ENCODE peak calls at places on chromosomes 6 and 20, in ten cellular contexts. One of them, this sample, is unnamed.

GRCh38 chr6:159533568-159533967 is 159.5 kb downstream of the SOD2 start:
- DNase-seq in hepatocyte: no peak
- DNase-seq in endothelial cell of umbilical vein: no peak
- DNase-seq in HCT116: no peak
- DNase-seq in keratinocyte: no peak
- DNase-seq in IMR-90: peak
- DNase-seq in fibroblast of lung: peak
- DNase-seq in mammary epithelial cell: no peak
- DNase-seq in GM23338: no peak
- DNase-seq in neuronal stem cell: no peak
- DNase-seq in this sample: no peak

GRCh38 chr20:35257175-35257909 is 20.6 kb downstream of the MMP24OS start:
- DNase-seq in hepatocyte: no peak
- DNase-seq in endothelial cell of umbilical vein: peak
- DNase-seq in HCT116: no peak
- DNase-seq in keratinocyte: no peak
- DNase-seq in IMR-90: peak
- DNase-seq in fibroblast of lung: peak
- DNase-seq in mammary epithelial cell: no peak
- DNase-seq in GM23338: no peak
- DNase-seq in neuronal stem cell: no peak
- DNase-seq in this sample: peak

GRCh38 chr20:39986231-39986904 is 702.7 kb downstream of the MAFB start:
- DNase-seq in hepatocyte: peak
- DNase-seq in endothelial cell of umbilical vein: no peak
- DNase-seq in HCT116: no peak
- DNase-seq in keratinocyte: no peak
- DNase-seq in IMR-90: peak
- DNase-seq in fibroblast of lung: peak
- DNase-seq in mammary epithelial cell: peak
- DNase-seq in GM23338: peak
- DNase-seq in neuronal stem cell: peak
- DNase-seq in this sample: no peak

GRCh38 chr20:62946918-62947317 is 5.6 kb upstream of the SLC17A9 start:
- DNase-seq in hepatocyte: no peak
- DNase-seq in endothelial cell of umbilical vein: no peak
- DNase-seq in HCT116: no peak
- DNase-seq in keratinocyte: no peak
- DNase-seq in IMR-90: no peak
- DNase-seq in fibroblast of lung: no peak
- DNase-seq in mammary epithelial cell: no peak
- DNase-seq in GM23338: no peak
- DNase-seq in neuronal stem cell: no peak
- DNase-seq in this sample: no peak

GRCh38 chr20:8642247-8642646 is 426.6 kb upstream of the PLCB4 start:
- DNase-seq in hepatocyte: no peak
- DNase-seq in endothelial cell of umbilical vein: no peak
- DNase-seq in HCT116: no peak
- DNase-seq in keratinocyte: no peak
- DNase-seq in IMR-90: no peak
- DNase-seq in fibroblast of lung: no peak
- DNase-seq in mammary epithelial cell: peak
- DNase-seq in GM23338: no peak
- DNase-seq in neuronal stem cell: no peak
- DNase-seq in this sample: no peak

GRCh38 chr6:113858067-113858604 is 991 bp downstream of the MARCKS start:
- DNase-seq in hepatocyte: peak
- DNase-seq in endothelial cell of umbilical vein: peak
- DNase-seq in HCT116: no peak
- DNase-seq in keratinocyte: no peak
- DNase-seq in IMR-90: peak
- DNase-seq in fibroblast of lung: peak
- DNase-seq in mammary epithelial cell: peak
- DNase-seq in GM23338: peak
- DNase-seq in neuronal stem cell: peak
- DNase-seq in this sample: peak

GRCh38 chr6:170111816-170112582 is 178.9 kb downstream of the DLL1 start:
- DNase-seq in hepatocyte: no peak
- DNase-seq in endothelial cell of umbilical vein: no peak
- DNase-seq in HCT116: no peak
- DNase-seq in keratinocyte: no peak
- DNase-seq in IMR-90: no peak
- DNase-seq in fibroblast of lung: no peak
- DNase-seq in mammary epithelial cell: no peak
- DNase-seq in GM23338: no peak
- DNase-seq in neuronal stem cell: no peak
- DNase-seq in this sample: no peak

GRCh38 chr6:132830236-132830799 is 15.9 kb downstream of the RPS12 start:
- DNase-seq in hepatocyte: peak
- DNase-seq in endothelial cell of umbilical vein: peak
- DNase-seq in HCT116: no peak
- DNase-seq in keratinocyte: no peak
- DNase-seq in IMR-90: peak
- DNase-seq in fibroblast of lung: peak
- DNase-seq in mammary epithelial cell: no peak
- DNase-seq in GM23338: peak
- DNase-seq in neuronal stem cell: peak
- DNase-seq in this sample: peak

GRCh38 chr6:24440897-24441598 is 38.3 kb downstream of the MRS2 start:
- DNase-seq in hepatocyte: no peak
- DNase-seq in endothelial cell of umbilical vein: no peak
- DNase-seq in HCT116: no peak
- DNase-seq in keratinocyte: no peak
- DNase-seq in IMR-90: no peak
- DNase-seq in fibroblast of lung: no peak
- DNase-seq in mammary epithelial cell: no peak
- DNase-seq in GM23338: no peak
- DNase-seq in neuronal stem cell: no peak
- DNase-seq in this sample: no peak

GRCh38 chr6:52009736-52010135 is 77.7 kb downstream of the PKHD1 start:
- DNase-seq in hepatocyte: no peak
- DNase-seq in endothelial cell of umbilical vein: no peak
- DNase-seq in HCT116: no peak
- DNase-seq in keratinocyte: no peak
- DNase-seq in IMR-90: no peak
- DNase-seq in fibroblast of lung: no peak
- DNase-seq in mammary epithelial cell: no peak
- DNase-seq in GM23338: no peak
- DNase-seq in neuronal stem cell: no peak
- DNase-seq in this sample: no peak

GRCh38 chr6:52545844-52546119 is 31.1 kb downstream of the TRAM2 start:
- DNase-seq in hepatocyte: no peak
- DNase-seq in endothelial cell of umbilical vein: no peak
- DNase-seq in HCT116: no peak
- DNase-seq in keratinocyte: no peak
- DNase-seq in IMR-90: no peak
- DNase-seq in fibroblast of lung: no peak
- DNase-seq in mammary epithelial cell: peak
- DNase-seq in GM23338: no peak
- DNase-seq in neuronal stem cell: no peak
- DNase-seq in this sample: no peak

GRCh38 chr20:4637081-4637797 is 84.5 kb upstream of the PRND start:
- DNase-seq in hepatocyte: peak
- DNase-seq in endothelial cell of umbilical vein: no peak
- DNase-seq in HCT116: no peak
- DNase-seq in keratinocyte: no peak
- DNase-seq in IMR-90: peak
- DNase-seq in fibroblast of lung: peak
- DNase-seq in mammary epithelial cell: peak
- DNase-seq in GM23338: no peak
- DNase-seq in neuronal stem cell: no peak
- DNase-seq in this sample: peak

GRCh38 chr20:38692436-38693411 is 31.6 kb upstream of the SLC32A1 start:
- DNase-seq in hepatocyte: peak
- DNase-seq in endothelial cell of umbilical vein: peak
- DNase-seq in HCT116: peak
- DNase-seq in keratinocyte: no peak
- DNase-seq in IMR-90: peak
- DNase-seq in fibroblast of lung: peak
- DNase-seq in mammary epithelial cell: peak
- DNase-seq in GM23338: peak
- DNase-seq in neuronal stem cell: peak
- DNase-seq in this sample: peak

GRCh38 chr6:66717786-66718185 is 1010.8 kb upstream of the EYS start:
- DNase-seq in hepatocyte: no peak
- DNase-seq in endothelial cell of umbilical vein: no peak
- DNase-seq in HCT116: no peak
- DNase-seq in keratinocyte: no peak
- DNase-seq in IMR-90: no peak
- DNase-seq in fibroblast of lung: no peak
- DNase-seq in mammary epithelial cell: no peak
- DNase-seq in GM23338: no peak
- DNase-seq in neuronal stem cell: peak
- DNase-seq in this sample: no peak

GRCh38 chr6:119340766-119341487 is 8.6 kb downstream of the MAN1A1 start:
- DNase-seq in hepatocyte: no peak
- DNase-seq in endothelial cell of umbilical vein: no peak
- DNase-seq in HCT116: no peak
- DNase-seq in keratinocyte: no peak
- DNase-seq in IMR-90: no peak
- DNase-seq in fibroblast of lung: no peak
- DNase-seq in mammary epithelial cell: no peak
- DNase-seq in GM23338: peak
- DNase-seq in neuronal stem cell: peak
- DNase-seq in this sample: no peak

GRCh38 chr6:46042355-46042999 is 26.8 kb upstream of the CLIC5 start:
- DNase-seq in hepatocyte: peak
- DNase-seq in endothelial cell of umbilical vein: peak
- DNase-seq in HCT116: peak
- DNase-seq in keratinocyte: no peak
- DNase-seq in IMR-90: peak
- DNase-seq in fibroblast of lung: peak
- DNase-seq in mammary epithelial cell: peak
- DNase-seq in GM23338: peak
- DNase-seq in neuronal stem cell: peak
- DNase-seq in this sample: peak

GRCh38 chr6:67433124-67433523 is 1202.0 kb upstream of the ADGRB3 start:
- DNase-seq in hepatocyte: no peak
- DNase-seq in endothelial cell of umbilical vein: no peak
- DNase-seq in HCT116: no peak
- DNase-seq in keratinocyte: no peak
- DNase-seq in IMR-90: no peak
- DNase-seq in fibroblast of lung: peak
- DNase-seq in mammary epithelial cell: no peak
- DNase-seq in GM23338: no peak
- DNase-seq in neuronal stem cell: no peak
- DNase-seq in this sample: no peak

GRCh38 chr6:159249150-159249549 is 80.0 kb downstream of the FNDC1 start:
- DNase-seq in hepatocyte: no peak
- DNase-seq in endothelial cell of umbilical vein: no peak
- DNase-seq in HCT116: no peak
- DNase-seq in keratinocyte: no peak
- DNase-seq in IMR-90: no peak
- DNase-seq in fibroblast of lung: peak
- DNase-seq in mammary epithelial cell: no peak
- DNase-seq in GM23338: no peak
- DNase-seq in neuronal stem cell: no peak
- DNase-seq in this sample: no peak

DNA sequence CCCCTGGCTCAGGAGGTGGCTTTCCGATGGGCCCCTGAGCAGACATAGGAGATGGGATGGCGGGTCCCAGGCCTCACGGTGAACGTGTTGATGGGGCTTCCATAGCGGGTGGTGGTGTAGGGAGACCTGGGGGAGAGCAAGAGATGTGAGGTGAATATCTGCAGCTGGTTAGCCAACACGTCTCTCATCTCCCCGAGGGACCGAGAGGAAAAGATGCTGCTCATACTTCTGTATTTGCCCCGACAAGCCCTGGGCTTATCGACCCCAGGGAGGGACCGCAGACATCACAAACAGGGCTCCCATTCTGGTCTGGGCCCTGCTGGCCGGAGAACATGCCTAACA is 38.7 kb downstream of the C6orf132 start:
- DNase-seq in hepatocyte: no peak
- DNase-seq in endothelial cell of umbilical vein: no peak
- DNase-seq in HCT116: no peak
- DNase-seq in keratinocyte: no peak
- DNase-seq in IMR-90: no peak
- DNase-seq in fibroblast of lung: no peak
- DNase-seq in mammary epithelial cell: no peak
- DNase-seq in GM23338: no peak
- DNase-seq in neuronal stem cell: no peak
- DNase-seq in this sample: no peak
- H3K4me3 ChIP-seq in hepatocyte: no peak
- H3K4me3 ChIP-seq in endothelial cell of umbilical vein: no peak
- H3K4me3 ChIP-seq in HCT116: no peak
- H3K4me3 ChIP-seq in keratinocyte: no peak
- H3K4me3 ChIP-seq in IMR-90: no peak
- H3K4me3 ChIP-seq in fibroblast of lung: peak
- H3K4me3 ChIP-seq in mammary epithelial cell: no peak
- H3K4me3 ChIP-seq in GM23338: peak
- H3K4me3 ChIP-seq in neuronal stem cell: no peak
- H3K4me3 ChIP-seq in this sample: no peak

GRCh38 chr20:61117725-61118124 is 134.3 kb upstream of the CDH4 start:
- DNase-seq in hepatocyte: peak
- DNase-seq in endothelial cell of umbilical vein: no peak
- DNase-seq in HCT116: no peak
- DNase-seq in keratinocyte: no peak
- DNase-seq in IMR-90: peak
- DNase-seq in fibroblast of lung: peak
- DNase-seq in mammary epithelial cell: peak
- DNase-seq in GM23338: no peak
- DNase-seq in neuronal stem cell: no peak
- DNase-seq in this sample: no peak
- H2AFZ ChIP-seq in hepatocyte: no peak
- H2AFZ ChIP-seq in endothelial cell of umbilical vein: no peak
- H2AFZ ChIP-seq in HCT116: no peak
- H2AFZ ChIP-seq in keratinocyte: no peak
- H2AFZ ChIP-seq in IMR-90: peak
- H2AFZ ChIP-seq in fibroblast of lung: no peak
- H2AFZ ChIP-seq in mammary epithelial cell: no peak
- H2AFZ ChIP-seq in GM23338: no peak
- H2AFZ ChIP-seq in neuronal stem cell: no peak
- H2AFZ ChIP-seq in this sample: no peak

DNA sequence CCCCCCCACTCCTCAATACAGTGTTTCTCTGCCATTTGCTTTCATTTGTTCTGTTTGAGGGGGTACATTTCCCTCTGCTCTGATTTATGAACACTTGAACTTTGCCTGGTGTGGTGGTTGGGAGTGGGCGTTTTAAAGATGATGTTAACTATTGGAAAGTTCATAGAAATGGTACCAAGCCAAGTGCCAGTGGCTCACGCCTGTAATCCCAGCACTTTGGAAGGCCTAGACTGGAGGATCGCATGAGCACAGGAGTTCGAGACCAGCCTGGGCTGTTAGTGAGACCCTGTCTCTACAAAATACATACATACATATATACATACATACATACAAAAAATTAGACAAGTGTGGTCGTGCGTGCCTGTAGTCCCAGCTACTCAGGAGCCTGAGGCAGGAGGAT is 1.1 kb downstream of the RAB32 start:
- DNase-seq in hepatocyte: peak
- DNase-seq in endothelial cell of umbilical vein: peak
- DNase-seq in HCT116: no peak
- DNase-seq in keratinocyte: no peak
- DNase-seq in IMR-90: peak
- DNase-seq in fibroblast of lung: peak
- DNase-seq in mammary epithelial cell: no peak
- DNase-seq in GM23338: no peak
- DNase-seq in neuronal stem cell: no peak
- DNase-seq in this sample: no peak
- H3K4me3 ChIP-seq in hepatocyte: peak
- H3K4me3 ChIP-seq in endothelial cell of umbilical vein: peak
- H3K4me3 ChIP-seq in HCT116: no peak
- H3K4me3 ChIP-seq in keratinocyte: peak
- H3K4me3 ChIP-seq in IMR-90: peak
- H3K4me3 ChIP-seq in fibroblast of lung: peak
- H3K4me3 ChIP-seq in mammary epithelial cell: peak
- H3K4me3 ChIP-seq in GM23338: peak
- H3K4me3 ChIP-seq in neuronal stem cell: no peak
- H3K4me3 ChIP-seq in this sample: peak

GRCh38 chr6:26440977-26441358 is 664 bp downstream of the BTN3A3 start:
- DNase-seq in hepatocyte: no peak
- DNase-seq in endothelial cell of umbilical vein: no peak
- DNase-seq in HCT116: no peak
- DNase-seq in keratinocyte: no peak
- DNase-seq in IMR-90: no peak
- DNase-seq in fibroblast of lung: no peak
- DNase-seq in mammary epithelial cell: no peak
- DNase-seq in GM23338: no peak
- DNase-seq in neuronal stem cell: no peak
- DNase-seq in this sample: no peak
- H2AFZ ChIP-seq in hepatocyte: peak
- H2AFZ ChIP-seq in endothelial cell of umbilical vein: peak
- H2AFZ ChIP-seq in HCT116: peak
- H2AFZ ChIP-seq in keratinocyte: peak
- H2AFZ ChIP-seq in IMR-90: no peak
- H2AFZ ChIP-seq in fibroblast of lung: peak
- H2AFZ ChIP-seq in mammary epithelial cell: peak
- H2AFZ ChIP-seq in GM23338: no peak
- H2AFZ ChIP-seq in neuronal stem cell: peak
- H2AFZ ChIP-seq in this sample: peak